ENCODE peak calls at places on chromosomes 1 and 21, in four cellular contexts. A is IMR-90, J is GM12878, D is heart left ventricle. G is an unnamed sample.
A peak's percentile ranks its signal among the peaks of the same experiment; 100 is the strongest.

GRCh38 chr1:65079941-65080340 is 68.1 kb upstream of the AK4 start:
- ATAC-seq in J (no peak), A (no peak), D (no peak), G (no peak)

GRCh38 chr21:20998456-20998789 is 214 bp downstream of the NCAM2 start:
- ATAC-seq in J (no peak), D (peak; percentile 27), A (no peak), G (no peak)

GRCh38 chr1:63497577-63497976 is 25.4 kb downstream of the ITGB3BP start:
- ATAC-seq in J (no peak), D (no peak), A (no peak), G (no peak)

GRCh38 chr1:230983811-230984210 is 4.9 kb downstream of the ARV1 start:
- ATAC-seq in D (no peak), A (no peak), J (no peak), G (no peak)

GRCh38 chr21:45147473-45148315 is 73.3 kb downstream of the ADARB1 start:
- ATAC-seq in A (no peak), D (no peak), J (no peak), G (no peak)

GRCh38 chr21:33937146-33937545 is 21.5 kb upstream of the ATP5PO start:
- ATAC-seq in D (no peak), J (peak; percentile 25), A (no peak), G (no peak)

GRCh38 chr1:210262167-210262896 is 29.7 kb downstream of the SERTAD4 start:
- ATAC-seq in J (no peak), D (peak; percentile 84), A (peak; percentile 70), G (peak; percentile 53)

GRCh38 chr21:39527664-39528381 is 76.1 kb downstream of the SH3BGR start:
- ATAC-seq in A (no peak), D (no peak), J (no peak), G (no peak)

GRCh38 chr1:60694980-60695379 is 387.4 kb upstream of the NFIA start:
- ATAC-seq in J (no peak), D (peak; percentile 28), A (no peak), G (no peak)

GRCh38 chr1:110673805-110674336 is 869 bp downstream of the KCNA3 start:
- ATAC-seq in D (no peak), A (no peak), J (no peak), G (no peak)

GRCh38 chr1:205709640-205710039 is 29.3 kb upstream of the SLC45A3 start:
- ATAC-seq in J (no peak), D (no peak), A (no peak), G (no peak)

GRCh38 chr1:61115436-61115835 is 33.1 kb downstream of the NFIA start:
- ATAC-seq in J (no peak), D (peak; percentile 27), A (no peak), G (no peak)

GRCh38 chr1:99763956-99764355 is 2.5 kb downstream of the FRRS1 start:
- ATAC-seq in D (no peak), A (peak; percentile 43), J (no peak), G (no peak)

GRCh38 chr1:56063461-56063860 is 515.9 kb downstream of the PLPP3 start:
- ATAC-seq in A (no peak), D (peak; percentile 60), J (no peak), G (no peak)

GRCh38 chr1:248000169-248000568 is 13.3 kb upstream of the OR2L5 start:
- ATAC-seq in J (no peak), A (no peak), D (no peak), G (no peak)

GRCh38 chr1:58739851-58740466 is 40.1 kb upstream of the MYSM1 start:
- ATAC-seq in D (peak; percentile 43), A (peak; percentile 64), J (peak; percentile 74), G (no peak)

GRCh38 chr1:83849191-83850061 is 149.5 kb downstream of the TTLL7 start:
- ATAC-seq in A (no peak), D (no peak), J (peak; percentile 50), G (no peak)

GRCh38 chr1:89842547-89843278 is 21.9 kb downstream of the LRRC8D start:
- ATAC-seq in A (peak; percentile 52), D (peak; percentile 64), J (peak; percentile 45), G (peak; percentile 34)

GRCh38 chr1:53315456-53316048 is 12.3 kb downstream of the LRP8 start:
- ATAC-seq in J (no peak), A (no peak), D (no peak), G (no peak)

GRCh38 chr21:25837545-25838263 is 102.9 kb downstream of the GABPA start:
- ATAC-seq in A (peak; percentile 70), D (no peak), J (no peak), G (no peak)

GRCh38 chr1:197464039-197464438 is 196.0 kb downstream of the CRB1 start:
- ATAC-seq in J (no peak), D (peak; percentile 84), A (peak; percentile 93), G (peak; percentile 79)

GRCh38 chr1:66326867-66327266 is 207.1 kb upstream of the SGIP1 start:
- ATAC-seq in A (no peak), D (no peak), J (peak; percentile 8), G (no peak)

GRCh38 chr1:186191511-186191910 is 183.5 kb downstream of the TPR start:
- ATAC-seq in J (no peak), D (no peak), A (no peak), G (no peak)

GRCh38 chr1:171207377-171207776 is 22.3 kb downstream of the FMO2 start:
- ATAC-seq in J (no peak), D (no peak), A (no peak), G (no peak)

GRCh38 chr1:210347112-210347511 is 18.4 kb downstream of the HHAT start:
- ATAC-seq in D (peak; percentile 46), J (peak; percentile 63), A (no peak), G (no peak)

GRCh38 chr1:31036749-31037500 is 28.6 kb downstream of the PUM1 start:
- ATAC-seq in J (peak; percentile 68), A (no peak), D (no peak), G (no peak)

GRCh38 chr1:178944729-178945128 is 73.9 kb upstream of the ANGPTL1 start:
- ATAC-seq in J (no peak), A (no peak), D (no peak), G (no peak)

GRCh38 chr1:88661188-88661587 is 22.9 kb upstream of the PKN2 start:
- ATAC-seq in A (no peak), D (no peak), J (peak; percentile 12), G (no peak)

GRCh38 chr1:241351841-241352240 is 5.2 kb downstream of the RGS7 start:
- ATAC-seq in D (no peak), J (no peak), A (no peak), G (no peak)

GRCh38 chr1:229279242-229279641 is 8.3 kb downstream of the RAB4A start:
- ATAC-seq in D (no peak), A (no peak), J (no peak), G (no peak)

GRCh38 chr1:63624911-63625310 is 31.7 kb downstream of the PGM1 start:
- ATAC-seq in D (no peak), A (peak; percentile 72), J (no peak), G (no peak)

GRCh38 chr1:198883184-198883583 is 244.3 kb downstream of the PTPRC start:
- ATAC-seq in A (no peak), D (no peak), J (peak; percentile 39), G (no peak)

GRCh38 chr1:175690298-175690697 is 53.1 kb downstream of the TNR start:
- ATAC-seq in J (peak; percentile 73), D (no peak), A (no peak), G (no peak)

GRCh38 chr21:45306832-45307571 is 19.3 kb upstream of the POFUT2 start:
- ATAC-seq in J (no peak), A (peak; percentile 79), D (peak; percentile 78), G (peak; percentile 84)

GRCh38 chr1:182845379-182845778 is 6.2 kb downstream of the DHX9 start:
- ATAC-seq in D (no peak), J (peak; percentile 8), A (no peak), G (no peak)

GRCh38 chr21:32442566-32443318 is 30.2 kb downstream of the EVA1C start:
- ATAC-seq in A (no peak), D (no peak), J (no peak), G (no peak)

GRCh38 chr21:32437729-32438128 is 25.2 kb downstream of the EVA1C start:
- ATAC-seq in A (no peak), D (peak; percentile 29), J (no peak), G (no peak)
- H3K27ac ChIP-seq in A (no peak overlapping the region), D (peak overlapping the region; percentile 21), J (no peak overlapping the region), G (no peak overlapping the region)

GRCh38 chr1:222557148-222557547 is 9.2 kb upstream of the HHIPL2 start:
- ATAC-seq in A (no peak), J (no peak), D (no peak), G (no peak)

GRCh38 chr1:222552882-222553281 is 5.0 kb upstream of the HHIPL2 start:
- ATAC-seq in J (no peak), D (no peak), A (no peak), G (no peak)

GRCh38 chr1:222557574-222557973 is 9.7 kb upstream of the HHIPL2 start:
- ATAC-seq in D (no peak), J (no peak), A (no peak), G (no peak)

GRCh38 chr1:222554177-222554576 is 6.3 kb upstream of the HHIPL2 start:
- ATAC-seq in J (no peak), D (no peak), A (no peak), G (no peak)

GRCh38 chr1:222555992-222556615 is 8.2 kb upstream of the HHIPL2 start:
- ATAC-seq in A (no peak), J (no peak), D (no peak), G (no peak)
- TF ChIP-seq POLR2A in A (no peak), J (no peak), D (no peak), G (no peak)

DNA sequence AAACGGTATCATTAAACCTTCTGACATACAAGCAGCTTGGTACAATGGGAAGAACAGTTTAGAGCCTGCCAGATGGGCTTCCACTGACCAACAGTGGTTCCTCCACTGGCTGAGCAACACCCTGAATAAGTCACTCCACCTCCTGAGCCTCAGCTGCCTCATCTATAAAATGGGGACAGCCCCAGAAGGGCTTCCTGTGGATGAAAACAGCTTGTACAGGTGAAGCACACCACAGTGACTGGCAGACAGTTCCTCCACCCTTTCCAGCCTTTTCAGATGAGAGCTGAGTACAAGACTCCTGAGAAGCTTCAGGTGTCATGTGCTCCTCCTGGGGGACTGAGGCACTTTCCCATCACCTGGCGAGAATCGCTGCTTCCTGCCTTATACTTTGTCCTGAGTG is 2.1 kb downstream of the CAPZB start:
- ATAC-seq in A (no peak), D (no peak), J (peak; percentile 4), G (no peak)
- H3K4me1 ChIP-seq in A (peaks cover 36% of the 10 kb centered on the region), D (peaks cover 67% of the 10 kb centered on the region), J (peaks cover 40% of the 10 kb centered on the region), G (peaks cover 84% of the 10 kb centered on the region)

DNA sequence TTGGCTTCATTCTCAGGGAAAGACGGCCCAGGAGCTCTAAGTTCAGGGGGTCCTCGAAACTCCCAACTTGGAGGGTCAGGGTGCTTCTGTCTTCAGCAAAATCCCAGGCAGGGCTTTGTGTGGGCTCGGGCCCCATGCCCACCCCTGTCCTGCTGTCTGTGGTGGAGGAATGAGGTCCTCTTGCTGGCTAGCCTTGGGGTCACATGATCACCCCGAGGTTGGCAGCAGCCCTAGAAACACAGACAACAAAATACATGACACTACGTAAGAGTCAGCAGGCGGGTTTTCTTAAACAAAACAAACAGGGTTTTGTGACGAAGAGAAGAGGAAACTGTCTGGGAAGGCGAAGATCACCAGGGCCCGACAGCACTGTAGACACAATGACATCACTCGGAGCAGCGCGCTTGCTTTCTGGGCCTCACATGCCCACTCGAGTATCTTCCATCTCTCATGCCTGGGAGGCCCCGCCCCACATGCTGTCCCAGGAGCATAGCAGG is 94.9 kb downstream of the SIK1 start:
- ATAC-seq in D (peak; percentile 56), J (no peak), A (peak; percentile 46), G (no peak)
- H3K27ac ChIP-seq in D (no peak overlapping the region), J (no peak overlapping the region), A (peak overlapping the region; percentile 96), G (no peak overlapping the region)

GRCh38 chr1:26864610-26865480 is 1.9 kb downstream of the SFN start:
- ATAC-seq in A (peak; percentile 96), D (peak; percentile 98), J (peak; percentile 96), G (peak; percentile 98)
- TF ChIP-seq POLR2A in A (peak; percentile 78), D (no peak), J (peak; percentile 98), G (peak; percentile 62)

G was measured in gastroesophageal sphincter.